ENCODE peak calls at places on chromosomes 3 and 15, in seven cellular contexts. N, R, Z, G, C, Y and O are unnamed samples.

GRCh38 chr3:194283218-194284006 is 67.7 kb downstream of the CPN2 start:
- DNase-seq in N (no peak), R (no peak), Z (no peak), G (no peak), C (no peak), Y (no peak), O (no peak)

GRCh38 chr3:192417012-192417411 is 310.3 kb downstream of the FGF12 start:
- DNase-seq in N (no peak), R (no peak), Z (no peak), G (no peak), C (no peak), Y (no peak), O (peak)

GRCh38 chr3:120726784-120727183 is 15.5 kb downstream of the RABL3 start:
- DNase-seq in N (no peak), R (no peak), Z (no peak), G (no peak), C (no peak), Y (no peak), O (no peak)

GRCh38 chr3:136266468-136266867 is 16.3 kb downstream of the PCCB start:
- DNase-seq in N (no peak), R (no peak), Z (no peak), G (no peak), C (no peak), Y (no peak), O (no peak)

GRCh38 chr15:45637552-45638033 is 2.8 kb downstream of the SQOR start:
- DNase-seq in N (peak), R (no peak), Z (no peak), G (peak), C (no peak), Y (peak), O (peak)

GRCh38 chr3:38582941-38583645 is 66.4 kb downstream of the SCN5A start:
- DNase-seq in N (no peak), R (no peak), Z (no peak), G (peak), C (peak), Y (no peak), O (no peak)

GRCh38 chr15:91984006-91984405 is 130.5 kb downstream of the SLCO3A1 start:
- DNase-seq in N (no peak), R (no peak), Z (no peak), G (no peak), C (no peak), Y (no peak), O (no peak)

GRCh38 chr3:24595801-24596200 is 101.2 kb upstream of the THRB start:
- DNase-seq in N (peak), R (no peak), Z (no peak), G (no peak), C (no peak), Y (no peak), O (no peak)

GRCh38 chr3:21356402-21356801 is 394.6 kb downstream of the ZNF385D start:
- DNase-seq in N (no peak), R (no peak), Z (no peak), G (no peak), C (no peak), Y (no peak), O (no peak)

GRCh38 chr15:29115093-29115991 is 154.3 kb downstream of the NSMCE3 start:
- DNase-seq in N (peak), R (peak), Z (no peak), G (no peak), C (peak), Y (no peak), O (peak)
- TF ChIP-seq CTCF in N (peak), R (peak), Z (no peak), G (no peak), C (peak), Y (peak), O (peak)

DNA sequence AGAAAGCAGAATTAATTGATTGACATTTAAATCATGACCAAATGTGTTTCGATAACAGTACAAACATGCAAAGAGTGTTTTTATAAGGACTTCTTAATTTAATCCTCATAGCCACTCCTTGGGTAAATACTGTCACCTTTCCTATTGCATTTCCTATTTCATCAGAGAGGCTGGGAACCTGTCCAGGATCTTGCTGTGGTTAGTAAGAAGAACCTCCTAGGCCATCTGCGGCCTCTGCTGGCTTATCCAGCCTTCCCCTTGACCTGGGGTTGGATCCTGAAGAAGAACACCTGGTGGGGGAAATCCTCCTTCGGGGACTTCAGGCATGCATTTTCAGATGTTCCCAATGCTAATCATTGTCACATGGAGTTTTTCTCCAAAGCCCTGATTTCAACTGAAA is 25.5 kb downstream of the GLDN start:
- DNase-seq in N (peak), R (no peak), Z (no peak), G (no peak), C (no peak), Y (no peak), O (no peak)
- TF ChIP-seq CTCF in N (no peak), R (no peak), Z (no peak), G (no peak), C (no peak), Y (no peak), O (no peak)

GRCh38 chr15:33698128-33698527 is 270.2 kb upstream of the CHRM5 start:
- DNase-seq in N (no peak), R (peak), Z (no peak), G (no peak), C (no peak), Y (no peak), O (no peak)

GRCh38 chr15:33700695-33701303 is 267.5 kb upstream of the CHRM5 start:
- DNase-seq in N (peak), R (peak), Z (no peak), G (peak), C (peak), Y (peak), O (peak)

GRCh38 chr15:33699691-33700447 is 268.4 kb upstream of the CHRM5 start:
- DNase-seq in N (peak), R (peak), Z (no peak), G (no peak), C (no peak), Y (no peak), O (no peak)

GRCh38 chr15:33699145-33699544 is 269.2 kb upstream of the CHRM5 start:
- DNase-seq in N (no peak), R (no peak), Z (no peak), G (no peak), C (no peak), Y (no peak), O (no peak)

GRCh38 chr15:33701304-33701696 is 267.0 kb upstream of the CHRM5 start:
- DNase-seq in N (no peak), R (no peak), Z (no peak), G (no peak), C (no peak), Y (no peak), O (no peak)
- TF ChIP-seq CTCF in N (no peak), R (no peak), Z (no peak), G (no peak), C (peak), Y (no peak), O (no peak)

DNA sequence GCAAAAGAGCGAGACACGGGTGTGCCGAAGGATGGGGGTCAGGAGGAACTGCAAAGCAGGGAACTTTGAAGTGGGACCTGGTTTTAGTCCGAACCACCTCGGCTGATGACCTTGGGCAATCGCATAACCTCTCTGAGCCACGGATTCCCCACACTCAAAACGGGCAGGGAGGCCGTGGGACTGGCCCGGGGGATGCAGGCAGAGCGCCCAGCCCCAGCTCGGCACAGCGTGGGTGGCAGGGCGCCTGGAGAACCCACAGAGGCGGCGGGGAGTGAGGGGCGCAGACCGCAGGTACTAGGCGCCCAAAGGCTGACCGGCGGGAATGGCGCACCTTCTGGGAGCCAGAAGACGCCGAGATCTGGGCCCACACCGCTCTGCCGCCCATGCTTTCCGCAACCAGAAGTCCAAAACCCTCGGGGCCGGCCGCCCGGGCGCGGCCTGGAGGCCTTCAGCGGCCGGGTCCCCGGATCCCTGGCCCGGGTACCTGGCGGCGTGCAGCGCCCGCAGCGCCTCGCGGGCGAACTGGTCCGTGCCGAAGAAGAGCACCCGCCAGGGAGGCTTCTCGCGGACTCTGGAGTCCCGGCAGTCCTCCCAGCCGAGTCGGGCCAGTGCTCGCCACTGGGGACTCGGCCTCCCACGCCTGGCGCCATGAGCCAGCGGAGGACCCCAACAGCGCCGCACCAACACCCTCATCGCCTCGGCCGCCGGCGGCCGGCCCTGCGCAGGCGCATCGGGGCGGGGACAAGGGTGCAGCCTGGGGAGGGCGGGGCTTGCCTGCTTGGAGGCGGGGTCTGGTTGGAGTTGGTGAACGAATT is at the start of gene MTFMT:
- DNase-seq in N (peak), R (peak), Z (peak), G (peak), C (peak), Y (peak), O (peak)
- TF ChIP-seq CTCF in N (no peak), R (no peak), Z (no peak), G (no peak), C (peak), Y (no peak), O (no peak)

GRCh38 chr3:36741285-36741684 is 23.1 kb downstream of the DCLK3 start:
- DNase-seq in N (peak), R (peak), Z (no peak), G (no peak), C (no peak), Y (no peak), O (no peak)
- TF ChIP-seq CTCF in N (peak), R (peak), Z (no peak), G (no peak), C (peak), Y (no peak), O (no peak)

GRCh38 chr3:88005066-88005465 is 53.7 kb downstream of the CGGBP1 start:
- DNase-seq in N (no peak), R (peak), Z (no peak), G (no peak), C (no peak), Y (no peak), O (peak)
- TF ChIP-seq CTCF in N (peak), R (peak), Z (peak), G (peak), C (peak), Y (peak), O (peak)

DNA sequence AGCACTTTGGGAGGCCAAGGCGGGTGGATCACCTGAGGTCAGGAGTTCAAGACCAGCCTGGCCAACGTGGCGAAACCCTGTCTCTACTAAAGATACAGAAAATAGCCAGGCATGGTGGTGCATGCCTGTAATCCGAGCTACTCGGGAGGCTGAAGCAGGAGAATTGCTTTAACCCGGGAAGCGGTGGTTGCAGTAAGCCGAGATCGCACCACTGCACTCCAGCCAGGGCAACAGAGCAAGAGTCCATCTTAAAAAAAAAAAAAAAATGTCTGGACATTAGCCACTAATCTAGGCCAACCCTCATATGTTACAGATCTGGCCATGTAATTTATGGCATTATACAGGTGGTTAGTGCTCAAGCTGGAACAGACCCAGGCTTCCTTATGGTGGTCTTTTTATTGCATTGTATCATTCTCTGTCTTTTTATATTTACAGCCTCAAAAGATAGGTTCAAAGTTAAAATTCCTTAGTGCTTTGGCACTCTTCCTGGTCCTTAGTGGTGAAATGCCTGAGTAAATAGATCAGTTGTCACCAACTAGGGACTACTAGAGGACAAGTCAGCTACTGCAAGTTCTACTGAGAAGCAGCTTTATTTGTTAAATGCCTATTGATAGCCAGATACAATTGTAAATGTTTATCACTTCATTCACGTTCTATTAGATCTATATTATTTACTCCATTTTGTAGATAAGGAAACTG is 16.0 kb downstream of the STARD9 start:
- DNase-seq in N (peak), R (no peak), Z (no peak), G (no peak), C (no peak), Y (no peak), O (peak)
- TF ChIP-seq CTCF in N (peak), R (peak), Z (peak), G (peak), C (peak), Y (peak), O (no peak)

GRCh38 chr15:55562601-55563000 is 25.5 kb downstream of the PYGO1 start:
- DNase-seq in N (no peak), R (no peak), Z (no peak), G (no peak), C (no peak), Y (no peak), O (no peak)

GRCh38 chr15:55564347-55565145 is 23.6 kb downstream of the PYGO1 start:
- DNase-seq in N (no peak), R (peak), Z (no peak), G (no peak), C (no peak), Y (no peak), O (no peak)
- TF ChIP-seq CTCF in N (no peak), R (peak), Z (no peak), G (no peak), C (peak), Y (peak), O (peak)